ENCODE peak calls at places on chromosomes 4 and X, in six cellular contexts. O is IMR-90, R is cardiac fibroblast, V is AG09309, H is kidney epithelial cell, A is hepatocyte. W is an unnamed sample.
A peak's percentile ranks its signal among the peaks of the same experiment; 100 is the strongest.

GRCh38 chr4:57243071-57243470 is 132.9 kb upstream of the IGFBP7 start:
- DNase-seq in O (no peak), R (no peak), V (no peak), H (no peak), A (no peak), W (no peak)

GRCh38 chrX:68927178-68927577 is 98.4 kb downstream of the EFNB1 start:
- DNase-seq in O (no peak), R (no peak), V (no peak), H (no peak), A (no peak), W (no peak)

GRCh38 chrX:1581132-1581531 is 10.3 kb upstream of the AKAP17A start:
- DNase-seq in O (no peak), R (peak; percentile 71), V (no peak), H (no peak), A (no peak), W (no peak)

GRCh38 chr4:106494066-106494465 is 125.5 kb upstream of the GIMD1 start:
- DNase-seq in O (peak; percentile 4), R (peak; percentile 71), V (no peak), H (no peak), A (no peak), W (no peak)

GRCh38 chr4:142467086-142467485 is 379.0 kb downstream of the INPP4B start:
- DNase-seq in O (no peak), R (no peak), V (no peak), H (no peak), A (no peak), W (no peak)

GRCh38 chrX:1524874-1525582 is 12.0 kb downstream of the P2RY8 start:
- DNase-seq in O (no peak), R (no peak), V (no peak), H (no peak), A (no peak), W (no peak)

GRCh38 chrX:51893931-51894696 is 691 bp downstream of the MAGED1 start:
- DNase-seq in O (peak; percentile 11), R (peak; percentile 22), V (no peak), H (no peak), A (peak; percentile 60), W (no peak)

GRCh38 chrX:19747672-19748610 is 139.5 kb downstream of the SH3KBP1 start:
- DNase-seq in O (no peak), R (no peak), V (no peak), H (no peak), A (no peak), W (no peak)

DNA sequence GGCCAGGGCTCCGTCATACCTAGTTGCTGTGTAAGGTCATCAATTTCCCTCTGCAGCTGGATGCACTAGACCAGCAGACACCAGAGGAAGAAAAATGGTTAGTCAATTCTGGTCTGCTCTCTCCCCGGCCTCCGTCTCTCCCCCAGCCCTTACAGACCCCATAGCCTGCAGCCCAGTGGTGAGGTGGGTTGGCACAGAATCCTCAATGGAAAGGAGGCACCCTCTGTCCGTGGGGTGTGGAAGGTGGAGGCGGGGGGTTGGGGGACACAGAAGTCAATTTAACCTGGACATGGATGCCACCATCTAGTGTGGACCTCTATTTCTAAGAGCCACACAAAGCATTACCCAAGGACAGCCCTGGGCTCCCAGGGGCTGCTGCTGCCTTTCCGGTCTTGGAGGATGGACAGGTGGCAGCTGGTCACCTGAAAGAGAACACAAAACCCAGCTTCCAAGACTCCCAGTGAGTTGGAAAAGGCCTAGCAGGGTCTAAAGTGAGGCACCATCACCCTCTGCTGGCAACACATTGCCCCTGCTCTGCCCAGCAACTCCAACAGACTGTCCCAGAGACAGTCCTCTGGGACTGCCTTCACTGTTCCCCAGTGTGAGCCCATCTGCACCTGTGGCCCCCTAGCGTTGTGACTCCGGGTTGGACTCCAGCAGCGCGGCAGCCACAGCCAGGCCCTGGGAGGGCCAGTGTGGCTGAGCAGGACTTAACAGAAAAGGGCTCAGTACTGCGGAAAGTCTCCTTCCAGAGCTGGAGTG is 40.1 kb upstream of the NHSL2 start:
- DNase-seq in O (no peak), R (no peak), V (no peak), H (no peak), A (peak; percentile 10), W (no peak)
- TF ChIP-seq CTCF in O (peak; percentile 8), R (no peak), V (peak; percentile 33), H (peak; percentile 14), A (peak; percentile 24), W (peak; percentile 15)

GRCh38 chr4:10461850-10462400 is 4.7 kb upstream of the ZNF518B start:
- DNase-seq in O (no peak), R (no peak), V (no peak), H (no peak), A (no peak), W (no peak)
- H3K4me3 ChIP-seq in O (peak overlapping the region; percentile 36), R (peak overlapping the region; percentile 45), V (no peak overlapping the region), H (peak overlapping the region; percentile 13), A (peak overlapping the region; percentile 88), W (no peak overlapping the region)

GRCh38 chrX:45324941-45325340 is 124.3 kb upstream of the DIPK2B start:
- DNase-seq in O (peak; percentile 52), R (peak; percentile 73), V (no peak), H (no peak), A (no peak), W (no peak)

GRCh38 chrX:45322820-45323219 is 122.1 kb upstream of the DIPK2B start:
- DNase-seq in O (peak; percentile 45), R (peak; percentile 55), V (no peak), H (no peak), A (no peak), W (no peak)

GRCh38 chrX:45320191-45320590 is 119.5 kb upstream of the DIPK2B start:
- DNase-seq in O (no peak), R (peak; percentile 0), V (no peak), H (no peak), A (no peak), W (no peak)

GRCh38 chrX:45323387-45323786 is 122.7 kb upstream of the DIPK2B start:
- DNase-seq in O (no peak), R (no peak), V (no peak), H (no peak), A (no peak), W (no peak)

GRCh38 chrX:45322382-45322781 is 121.7 kb upstream of the DIPK2B start:
- DNase-seq in O (peak; percentile 83), R (peak; percentile 87), V (peak; percentile 71), H (peak; percentile 10), A (peak; percentile 64), W (no peak)
- TF ChIP-seq CTCF in O (peak; percentile 69), R (peak; percentile 43), V (peak; percentile 69), H (peak; percentile 42), A (peak; percentile 67), W (peak; percentile 51)

GRCh38 chrX:33142331-33142730 is 69.0 kb downstream of the DMD start:
- DNase-seq in O (no peak), R (no peak), V (no peak), H (no peak), A (no peak), W (no peak)
- H3K4me3 ChIP-seq in O (no peak overlapping the region), R (no peak overlapping the region), V (no peak overlapping the region), H (no peak overlapping the region), A (no peak overlapping the region), W (no peak overlapping the region)

DNA sequence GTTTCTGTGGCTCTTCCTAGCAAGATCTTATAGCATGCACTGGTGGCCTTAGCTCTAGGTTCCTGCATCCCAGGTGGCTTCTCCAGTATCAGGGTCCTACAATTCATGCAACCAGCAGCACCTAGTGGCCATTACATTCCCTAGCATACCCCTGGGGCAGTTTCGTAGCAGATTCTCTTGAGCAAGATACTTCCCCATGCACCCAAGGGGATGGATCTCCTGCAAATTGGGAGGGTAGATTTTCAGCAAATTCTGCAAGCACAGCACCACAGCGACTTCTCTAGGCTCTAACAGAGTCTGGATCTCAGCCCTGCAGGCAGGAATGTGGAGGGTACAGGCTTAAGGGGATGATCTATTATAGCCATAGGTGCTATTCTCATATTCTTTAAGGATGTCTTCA is 13.1 kb upstream of the SLC9B1 start:
- DNase-seq in O (peak; percentile 32), R (peak; percentile 42), V (no peak), H (no peak), A (peak; percentile 53), W (no peak)
- TF ChIP-seq CTCF in O (peak; percentile 40), R (peak; percentile 69), V (peak; percentile 51), H (peak; percentile 72), A (peak; percentile 43), W (peak; percentile 58)

DNA sequence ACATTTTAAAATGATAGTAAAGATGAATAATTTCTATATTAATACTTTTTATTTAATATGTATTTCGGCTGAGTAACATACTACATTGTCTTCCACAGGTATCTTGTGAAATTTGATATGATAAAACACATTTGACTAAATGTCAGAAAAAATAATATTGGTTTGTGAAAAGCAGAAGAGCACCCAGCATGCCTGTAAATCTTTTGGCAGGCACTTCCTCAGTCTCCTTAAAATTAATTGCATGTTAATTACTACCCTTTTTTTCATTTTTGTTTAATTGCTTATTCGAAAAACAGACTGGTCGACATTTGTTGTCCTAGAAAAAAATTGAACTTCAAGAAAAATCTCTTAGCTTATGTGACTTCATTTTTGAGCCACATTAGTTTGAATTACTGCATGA is 40.6 kb downstream of the CLCN3 start:
- DNase-seq in O (no peak), R (no peak), V (no peak), H (no peak), A (no peak), W (no peak)
- H3K4me3 ChIP-seq in O (no peak overlapping the region), R (peak overlapping the region; percentile 56), V (peak overlapping the region; percentile 43), H (peak overlapping the region; percentile 44), A (peak overlapping the region; percentile 38), W (peak overlapping the region; percentile 43)

GRCh38 chrX:24860140-24860539 is 155.6 kb downstream of the ARX start:
- DNase-seq in O (peak; percentile 6), R (peak; percentile 39), V (no peak), H (no peak), A (no peak), W (no peak)

GRCh38 chrX:24858004-24858746 is 157.6 kb downstream of the ARX start:
- DNase-seq in O (peak; percentile 34), R (peak; percentile 36), V (no peak), H (no peak), A (no peak), W (no peak)

GRCh38 chrX:24862343-24862742 is 153.4 kb downstream of the ARX start:
- DNase-seq in O (peak; percentile 52), R (peak; percentile 62), V (no peak), H (no peak), A (no peak), W (no peak)

GRCh38 chrX:24859211-24859841 is 156.4 kb downstream of the ARX start:
- DNase-seq in O (no peak), R (no peak), V (no peak), H (no peak), A (no peak), W (no peak)
- TF ChIP-seq CTCF in O (no peak), R (no peak), V (no peak), H (no peak), A (no peak), W (no peak)

DNA sequence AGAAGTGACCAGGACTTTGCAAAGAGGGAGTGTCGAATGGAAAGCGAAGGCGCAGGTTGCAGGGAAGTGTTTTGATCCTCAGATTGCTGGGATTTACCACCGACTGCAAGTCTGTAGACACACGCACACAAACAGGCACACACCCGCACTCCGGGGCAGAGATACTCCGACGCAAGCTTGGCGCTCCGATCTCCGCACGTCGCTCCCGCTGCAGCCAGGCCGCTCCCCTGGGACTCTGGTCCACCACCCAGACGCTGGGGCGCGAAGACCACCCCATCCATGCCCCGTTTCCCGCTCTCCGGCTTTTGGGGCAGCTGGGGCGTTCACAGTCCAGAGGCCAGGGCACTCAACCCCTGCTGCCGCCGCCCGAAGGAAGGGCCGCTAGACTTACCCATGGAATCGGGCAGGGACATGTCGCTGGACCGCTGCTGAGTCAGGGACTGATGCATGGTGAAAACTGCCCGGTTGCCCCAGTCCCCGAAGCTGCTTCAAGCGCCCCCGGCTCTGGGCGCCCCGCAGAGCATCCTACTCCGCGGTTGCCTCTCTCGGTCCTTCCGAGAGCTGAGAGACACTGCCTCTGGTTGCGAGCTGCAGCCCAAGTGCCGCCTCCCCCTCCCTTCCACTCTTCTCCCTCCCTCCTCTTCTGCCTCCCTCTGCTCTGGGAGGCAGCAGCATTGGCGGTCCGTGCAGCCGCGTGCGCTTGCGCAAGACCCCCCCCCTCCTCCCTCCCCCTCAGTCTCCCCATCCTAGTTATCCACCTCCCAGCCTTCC is at the start of gene TMEM255A:
- DNase-seq in O (no peak), R (no peak), V (no peak), H (no peak), A (peak; percentile 28), W (no peak)
- H3K4me3 ChIP-seq in O (peak within 1 kb of the TSS; percentile 21), R (peak within 1 kb of the TSS; percentile 7), V (peak within 1 kb of the TSS; percentile 4), H (peak within 1 kb of the TSS; percentile 15), A (peak within 1 kb of the TSS; percentile 36), W (no peak within 1 kb of the TSS)